ENCODE peak calls at places on chromosomes 13 and 19, in seven cellular contexts. D is NCI-H510A treated with DMSO at 0.1 percent for 48 hours, F is T-helper 2 cell, T is cardiac muscle cell, O is GM12864, Y is brain pericyte, W is heart right ventricle. L is an unnamed sample.

GRCh38 chr13:50244913-50245574 is 229.8 kb downstream of the KCNRG start:
- DNase-seq in D (peak; percentile 32), F (no peak), T (no peak), O (peak; percentile 68), Y (peak; percentile 70), W (no peak), L (peak; percentile 31)

GRCh38 chr19:20388826-20389225 is 176.8 kb downstream of the ZNF737 start:
- DNase-seq in D (no peak), F (no peak), T (no peak), O (no peak), Y (no peak), W (no peak), L (no peak)

GRCh38 chr13:46097015-46097414 is 7.8 kb downstream of the CPB2 start:
- DNase-seq in D (peak; percentile 15), F (no peak), T (no peak), O (no peak), Y (no peak), W (no peak), L (no peak)

GRCh38 chr13:102999498-102999897 is 66.7 kb downstream of the SLC10A2 start:
- DNase-seq in D (no peak), F (no peak), T (no peak), O (no peak), Y (no peak), W (no peak), L (no peak)

GRCh38 chr19:43101950-43102349 is 19.4 kb upstream of the PSG2 start:
- DNase-seq in D (no peak), F (no peak), T (no peak), O (no peak), Y (no peak), W (no peak), L (no peak)

GRCh38 chr19:12986726-12987125 is 8.5 kb upstream of the NFIX start:
- DNase-seq in D (no peak), F (no peak), T (no peak), O (no peak), Y (no peak), W (no peak), L (no peak)

GRCh38 chr19:50537306-50537685 is 23.6 kb upstream of the ASPDH start:
- DNase-seq in D (no peak), F (no peak), T (no peak), O (no peak), Y (no peak), W (no peak), L (no peak)

GRCh38 chr19:48137411-48137810 is 26.8 kb upstream of the PLA2G4C start:
- DNase-seq in D (no peak), F (no peak), T (no peak), O (no peak), Y (no peak), W (no peak), L (no peak)

GRCh38 chr13:94928127-94928526 is 215.8 kb upstream of the SOX21 start:
- DNase-seq in D (no peak), F (no peak), T (no peak), O (no peak), Y (no peak), W (no peak), L (no peak)

GRCh38 chr13:113879017-113879416 is 15.1 kb upstream of the GAS6 start:
- DNase-seq in D (no peak), F (no peak), T (no peak), O (no peak), Y (no peak), W (no peak), L (no peak)

GRCh38 chr13:79901336-79901735 is 420.4 kb downstream of the NDFIP2 start:
- DNase-seq in D (no peak), F (no peak), T (no peak), O (no peak), Y (no peak), W (no peak), L (peak; percentile 15)

GRCh38 chr19:14164724-14165493 is 28.5 kb upstream of the ASF1B start:
- DNase-seq in D (no peak), F (no peak), T (no peak), O (no peak), Y (no peak), W (no peak), L (no peak)

GRCh38 chr19:2235026-2235395 is 1.1 kb downstream of the PLEKHJ1 start:
- DNase-seq in D (no peak), F (no peak), T (no peak), O (no peak), Y (no peak), W (no peak), L (no peak)

GRCh38 chr13:96632536-96633320 is 361.5 kb downstream of the OXGR1 start:
- DNase-seq in D (no peak), F (no peak), T (no peak), O (no peak), Y (peak; percentile 74), W (no peak), L (no peak)

GRCh38 chr13:92621985-92622384 is 604.6 kb upstream of the GPC6 start:
- DNase-seq in D (no peak), F (no peak), T (no peak), O (no peak), Y (no peak), W (no peak), L (no peak)